ENCODE peak calls at places on chromosomes 16 and 17, in seven cellular contexts. X is thoracic aorta, D is tibial nerve, L is thyroid gland, V is brain microvascular endothelial cell, R is fibroblast of pulmonary artery, O is astrocyte of the spinal cord. C is an unnamed sample.

GRCh38 chr16:54286330-54287017 is at the start of gene IRX3:
- DNase-seq in X (no peak), D (peak; percentile 24), L (peak; percentile 88), V (peak; percentile 63), R (peak; percentile 80), O (peak; percentile 91), C (peak; percentile 82)

GRCh38 chr17:39921323-39921722 is 2.9 kb upstream of the GSDMB start:
- DNase-seq in X (no peak), D (no peak), L (no peak), V (no peak), R (no peak), O (no peak), C (no peak)

GRCh38 chr16:1363501-1364041 is 11.8 kb downstream of the GNPTG start:
- DNase-seq in X (no peak), D (peak; percentile 11), L (peak; percentile 53), V (no peak), R (peak; percentile 40), O (peak; percentile 15), C (no peak)

GRCh38 chr16:1548234-1548633 is 14.8 kb downstream of the TMEM204 start:
- DNase-seq in X (no peak), D (no peak), L (peak; percentile 35), V (no peak), R (peak; percentile 41), O (peak; percentile 36), C (no peak)

GRCh38 chr17:74433421-74434121 is 1.7 kb downstream of the GPRC5C start:
- DNase-seq in X (no peak), D (no peak), L (peak; percentile 67), V (no peak), R (peak; percentile 21), O (no peak), C (no peak)

GRCh38 chr17:45225964-45226530 is 4.4 kb downstream of the FMNL1 start:
- DNase-seq in X (peak; percentile 20), D (peak; percentile 65), L (peak; percentile 58), V (no peak), R (no peak), O (no peak), C (no peak)

GRCh38 chr17:39903158-39903884 is 15.1 kb downstream of the GSDMB start:
- DNase-seq in X (no peak), D (no peak), L (no peak), V (no peak), R (no peak), O (peak; percentile 2), C (no peak)

GRCh38 chr17:49388290-49388640 is 26.2 kb upstream of the ZNF652 start:
- DNase-seq in X (no peak), D (no peak), L (no peak), V (no peak), R (no peak), O (no peak), C (no peak)

GRCh38 chr16:81447383-81448101 is 2.9 kb downstream of the CMIP start:
- DNase-seq in X (no peak), D (no peak), L (peak; percentile 59), V (no peak), R (no peak), O (no peak), C (no peak)

GRCh38 chr17:6086603-6087400 is 16.6 kb downstream of the WSCD1 start:
- DNase-seq in X (no peak), D (no peak), L (no peak), V (no peak), R (no peak), O (no peak), C (no peak)

GRCh38 chr17:35748323-35748960 is 4.6 kb downstream of the GAS2L2 start:
- DNase-seq in X (no peak), D (no peak), L (peak; percentile 46), V (no peak), R (no peak), O (no peak), C (no peak)

GRCh38 chr17:38885044-38885727 is 15.3 kb downstream of the LASP1 start:
- DNase-seq in X (no peak), D (no peak), L (no peak), V (no peak), R (no peak), O (no peak), C (no peak)

GRCh38 chr17:17783825-17784598 is 52.8 kb downstream of the SREBF1 start:
- DNase-seq in X (no peak), D (peak; percentile 43), L (peak; percentile 80), V (no peak), R (peak; percentile 49), O (peak; percentile 65), C (peak; percentile 72)
- TF ChIP-seq CTCF in X (no peak), D (no peak), L (no peak), V (no peak), R (no peak), O (no peak), C (no peak)

DNA sequence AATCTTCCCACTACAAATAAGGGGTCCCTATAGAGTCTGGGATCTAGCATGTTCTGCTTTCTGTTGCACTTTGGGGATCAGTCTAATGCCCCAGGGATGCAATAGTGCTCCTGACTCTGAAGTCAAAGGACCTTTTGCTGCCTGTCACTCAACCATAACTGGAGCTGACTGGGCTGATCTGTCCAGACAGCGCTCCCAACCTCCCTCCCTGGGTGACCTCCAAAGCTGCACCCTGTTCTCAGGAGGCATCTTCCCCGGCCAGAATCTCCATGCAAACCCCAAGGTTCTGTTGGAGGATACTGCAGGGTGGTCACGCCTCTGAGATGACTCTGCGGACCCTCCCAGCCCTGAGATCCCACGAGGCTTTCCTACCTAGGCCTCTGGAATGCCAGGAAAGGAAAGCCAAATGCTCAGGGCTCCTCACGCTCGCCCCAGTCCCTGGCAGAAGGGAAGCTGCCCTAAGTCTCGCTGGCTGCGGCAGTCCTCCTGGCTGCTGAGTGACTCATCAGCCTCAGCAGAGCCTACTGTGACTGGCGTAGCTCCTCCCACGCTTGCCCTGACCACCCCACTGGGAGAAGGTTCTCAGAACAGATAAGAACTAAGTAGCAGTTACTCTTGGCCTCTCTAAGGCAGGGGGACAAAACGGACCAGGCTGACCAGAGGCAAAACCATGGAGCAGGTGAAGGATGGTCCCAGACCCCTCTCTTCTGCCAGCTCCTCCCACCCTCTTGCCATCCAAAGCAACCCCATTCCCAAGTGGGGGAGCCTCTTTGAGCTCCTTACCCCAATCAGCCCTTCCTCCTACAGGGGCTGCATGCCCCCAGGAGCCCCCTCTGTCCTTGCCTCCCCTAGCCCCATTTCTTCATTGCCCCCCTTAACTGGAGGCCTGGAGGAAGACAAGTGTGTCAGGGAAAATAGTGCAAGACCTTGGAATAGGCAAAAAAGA is 124.1 kb upstream of the TNRC6C start:
- DNase-seq in X (peak; percentile 65), D (no peak), L (peak; percentile 22), V (peak; percentile 93), R (peak; percentile 88), O (peak; percentile 89), C (peak; percentile 74)
- H3K4me3 ChIP-seq in X (peak overlapping the region; percentile 38), D (no peak overlapping the region), L (no peak overlapping the region), V (no peak overlapping the region), R (no peak overlapping the region), O (no peak overlapping the region), C (no peak overlapping the region)

GRCh38 chr16:85398050-85398451 is 215.1 kb upstream of the GSE1 start:
- DNase-seq in X (no peak), D (no peak), L (no peak), V (no peak), R (no peak), O (no peak), C (no peak)

GRCh38 chr16:85400305-85401205 is 212.6 kb upstream of the GSE1 start:
- DNase-seq in X (no peak), D (no peak), L (no peak), V (no peak), R (no peak), O (no peak), C (no peak)

GRCh38 chr16:85401370-85401916 is 211.7 kb upstream of the GSE1 start:
- DNase-seq in X (no peak), D (no peak), L (no peak), V (no peak), R (no peak), O (no peak), C (no peak)

GRCh38 chr16:85398688-85399582 is 214.2 kb upstream of the GSE1 start:
- DNase-seq in X (no peak), D (no peak), L (no peak), V (no peak), R (no peak), O (no peak), C (no peak)

DNA sequence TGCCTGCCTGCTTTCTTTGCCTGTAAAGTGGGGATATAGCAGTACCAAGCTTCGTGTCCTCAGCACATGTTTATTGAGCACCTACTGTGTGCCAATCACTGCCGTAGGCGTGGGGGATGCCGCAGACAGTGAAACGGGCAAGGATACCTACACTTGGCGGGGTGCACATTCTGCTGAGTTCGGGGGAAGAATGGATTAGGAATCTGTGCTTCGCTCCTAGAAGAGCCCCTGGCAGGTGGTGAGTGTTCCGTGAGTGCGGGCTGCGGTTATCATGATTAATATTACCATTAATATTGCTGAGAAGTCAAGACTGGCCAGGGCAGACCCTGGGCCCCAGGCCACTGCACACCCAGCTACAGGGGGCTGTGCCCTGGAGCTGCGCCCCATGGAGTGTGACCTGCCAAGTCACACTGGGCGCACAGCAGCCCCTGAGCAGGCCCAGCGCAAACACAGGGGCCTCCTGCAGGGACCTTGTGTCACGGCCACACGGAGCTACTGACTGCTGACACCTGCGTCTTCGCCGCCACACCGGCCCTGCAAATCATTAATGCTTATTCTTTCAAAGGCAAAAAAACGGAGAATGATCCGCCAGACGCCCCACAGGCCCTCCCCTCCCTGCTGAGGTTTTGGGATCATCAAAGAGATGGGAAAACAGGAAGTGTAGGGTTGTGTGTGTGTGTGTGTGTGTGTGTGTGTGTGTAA is 213.4 kb upstream of the GSE1 start:
- DNase-seq in X (no peak), D (no peak), L (no peak), V (no peak), R (no peak), O (no peak), C (no peak)
- TF ChIP-seq CTCF in X (no peak), D (no peak), L (no peak), V (no peak), R (no peak), O (no peak), C (no peak)

GRCh38 chr16:73067671-73068545 is 20.0 kb upstream of the ZFHX3 start:
- DNase-seq in X (no peak), D (no peak), L (no peak), V (no peak), R (no peak), O (no peak), C (no peak)

GRCh38 chr16:73065617-73066313 is 17.8 kb upstream of the ZFHX3 start:
- DNase-seq in X (no peak), D (no peak), L (peak; percentile 59), V (no peak), R (no peak), O (no peak), C (no peak)

GRCh38 chr16:73064996-73065349 is 17.0 kb upstream of the ZFHX3 start:
- DNase-seq in X (no peak), D (no peak), L (no peak), V (no peak), R (no peak), O (no peak), C (no peak)

GRCh38 chr16:73066927-73067670 is 19.2 kb upstream of the ZFHX3 start:
- DNase-seq in X (no peak), D (no peak), L (peak; percentile 56), V (peak; percentile 72), R (peak; percentile 82), O (peak; percentile 74), C (no peak)

DNA sequence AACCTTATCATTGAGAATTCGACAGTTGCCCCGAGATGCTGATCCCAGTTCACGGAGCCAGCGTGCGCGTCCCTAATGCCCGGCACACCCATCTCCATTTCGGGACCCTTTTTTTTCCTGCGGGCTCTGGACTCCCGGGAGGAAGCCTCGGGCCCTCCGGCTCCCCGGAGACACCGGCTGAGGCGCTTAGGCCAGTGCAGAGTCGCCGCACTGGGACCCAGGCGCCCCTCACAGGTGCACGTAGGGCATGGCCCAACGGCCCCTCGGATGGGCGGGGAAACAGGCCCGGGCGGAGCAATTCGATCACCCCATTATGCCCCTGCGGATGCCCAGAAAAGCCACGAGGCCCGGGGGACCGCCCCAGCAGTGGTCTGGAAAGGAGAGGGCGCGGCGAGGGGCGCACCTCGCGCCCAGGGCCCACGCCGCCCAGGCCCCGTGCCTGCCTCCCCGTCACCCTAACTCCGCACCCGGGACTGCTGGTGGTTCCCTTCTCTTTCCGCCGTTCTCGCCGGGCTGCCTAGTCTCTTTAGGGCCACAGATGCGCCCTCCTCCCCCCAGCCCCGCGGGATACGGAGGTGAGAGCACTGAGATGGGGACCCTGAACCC is 18.5 kb upstream of the ZFHX3 start:
- DNase-seq in X (no peak), D (no peak), L (no peak), V (no peak), R (no peak), O (no peak), C (no peak)
- H3K4me3 ChIP-seq in X (peak overlapping the region; percentile 89), D (peak overlapping the region; percentile 11), L (peak overlapping the region; percentile 10), V (peak overlapping the region; percentile 30), R (no peak overlapping the region), O (no peak overlapping the region), C (no peak overlapping the region)